ENCODE peak calls at places on chromosomes 16 and 17, in six cellular contexts. E is substantia nigra, V is B cell, L is sciatic nerve, B is kidney epithelial cell, D is thoracic aorta. F is an unnamed sample.

GRCh38 chr16:84362410-84362809 is 5.9 kb upstream of the ATP2C2 start:
- DNase-seq in V (no peak), E (peak), B (no peak), L (no peak), D (no peak), F (no peak)

GRCh38 chr17:31525801-31526549 is 134.5 kb downstream of the RAB11FIP4 start:
- DNase-seq in B (no peak), V (peak), E (no peak), D (no peak), L (no peak), F (no peak)

GRCh38 chr17:43839670-43840101 is 6.7 kb upstream of the MPP3 start:
- DNase-seq in L (no peak), D (no peak), B (no peak), V (no peak), E (no peak), F (no peak)

GRCh38 chr17:30554839-30555751 is 77.9 kb downstream of the GOSR1 start:
- DNase-seq in V (no peak), E (no peak), B (no peak), L (no peak), D (no peak), F (no peak)

GRCh38 chr17:48095611-48096010 is 5.7 kb downstream of the CBX1 start:
- DNase-seq in D (no peak), B (no peak), E (no peak), L (no peak), V (no peak), F (no peak)

GRCh38 chr17:50198026-50198669 is 3.3 kb downstream of the COL1A1 start:
- DNase-seq in B (no peak), E (peak), V (peak), D (no peak), L (peak), F (no peak)

GRCh38 chr17:77890771-77891170 is 67.7 kb upstream of the TNRC6C start:
- DNase-seq in L (no peak), D (no peak), E (no peak), V (no peak), B (no peak), F (no peak)

GRCh38 chr16:30377050-30377811 is 2.6 kb downstream of the MYL11 start:
- DNase-seq in D (no peak), L (no peak), V (no peak), B (no peak), E (no peak), F (no peak)

GRCh38 chr16:64287667-64288521 is 834.0 kb downstream of the CDH11 start:
- DNase-seq in V (no peak), L (no peak), D (no peak), B (no peak), E (no peak), F (no peak)

GRCh38 chr16:86714166-86714565 is 135.8 kb downstream of the FOXL1 start:
- DNase-seq in E (no peak), L (no peak), B (no peak), D (no peak), V (no peak), F (no peak)

GRCh38 chr16:20844588-20844987 is 38.3 kb downstream of the REXO5 start:
- DNase-seq in D (no peak), L (no peak), V (no peak), E (no peak), B (no peak), F (no peak)

GRCh38 chr17:63019138-63019873 is 53.3 kb downstream of the TANC2 start:
- DNase-seq in B (no peak), V (no peak), L (no peak), E (no peak), D (no peak), F (peak)

GRCh38 chr16:20743591-20743990 is 2.0 kb upstream of the THUMPD1 start:
- DNase-seq in D (no peak), L (no peak), E (no peak), V (no peak), B (no peak), F (no peak)

GRCh38 chr16:4114257-4115208 is 1.7 kb downstream of the ADCY9 start:
- DNase-seq in E (no peak), D (no peak), V (no peak), L (no peak), B (no peak), F (no peak)

GRCh38 chr16:521381-522210 is 5.9 kb upstream of the CAPN15 start:
- DNase-seq in E (no peak), V (no peak), B (no peak), D (no peak), L (no peak), F (no peak)

GRCh38 chr17:42783778-42784138 is 3.3 kb downstream of the WNK4 start:
- DNase-seq in L (no peak), B (no peak), E (no peak), D (no peak), V (no peak), F (no peak)

GRCh38 chr16:14196539-14196938 is 125.4 kb downstream of the MRTFB start:
- DNase-seq in E (no peak), L (no peak), D (no peak), V (no peak), B (no peak), F (no peak)

GRCh38 chr17:50181601-50182345 is 16.0 kb downstream of the SGCA start:
- DNase-seq in D (no peak), L (no peak), B (no peak), V (no peak), E (no peak), F (no peak)

GRCh38 chr16:23423496-23424049 is 29.4 kb downstream of the COG7 start:
- DNase-seq in E (no peak), V (no peak), D (peak), L (peak), B (peak), F (peak)